ENCODE peak calls at places on chromosomes 16 and 17, in four cellular contexts. C is fibroblast of lung; Y is stimulated activated CD4-positive, alpha-beta T cell treated with anti-CD3 and anti-CD28 coated beads, Interleukin-4, amount 100 ng/mL, for 1 hour; L is globus pallidus. H is an unnamed sample.

GRCh38 chr16:56360117-56361008 is 65.0 kb downstream of the AMFR start:
- DNase-seq in L (no peak), Y (no peak), C (no peak), H (no peak)

GRCh38 chr17:42684033-42684625 is 1.8 kb downstream of the CNTNAP1 start:
- DNase-seq in Y (no peak), L (no peak), C (no peak), H (no peak)

GRCh38 chr17:8386841-8387240 is 3.8 kb upstream of the RPL26 start:
- DNase-seq in L (no peak), C (no peak), Y (no peak), H (no peak)

GRCh38 chr17:7229504-7229903 is 4.8 kb downstream of the DVL2 start:
- DNase-seq in C (no peak), L (no peak), Y (no peak), H (no peak)

GRCh38 chr17:33324741-33325140 is 31.6 kb upstream of the ASIC2 start:
- DNase-seq in C (no peak), L (peak), Y (no peak), H (no peak)

GRCh38 chr17:3911271-3912053 is 4.8 kb downstream of the P2RX1 start:
- DNase-seq in L (no peak), Y (peak), C (no peak), H (no peak)

GRCh38 chr16:85349413-85350145 is 237.3 kb upstream of the CIBAR2 start:
- DNase-seq in C (no peak), Y (no peak), L (no peak), H (no peak)

GRCh38 chr16:54540525-54541180 is 254.1 kb upstream of the IRX3 start:
- DNase-seq in C (no peak), L (no peak), Y (no peak), H (no peak)

GRCh38 chr16:84314373-84314772 is 19.7 kb downstream of the WFDC1 start:
- DNase-seq in C (no peak), Y (no peak), L (no peak), H (no peak)

GRCh38 chr17:30468465-30468864 is 8.7 kb upstream of the GOSR1 start:
- DNase-seq in Y (no peak), C (no peak), L (no peak), H (no peak)

GRCh38 chr17:50274142-50274944 is at the start of gene TMEM92:
- DNase-seq in Y (no peak), L (no peak), C (no peak), H (no peak)

H was measured in fibroblast of the conjunctiva.